ENCODE peak calls at places on chromosomes 16 and 17, in six cellular contexts. F is BJ, Q is fibroblast of pulmonary artery, Z is fibroblast of lung, G is kidney epithelial cell, J is WTC11. D is an unnamed sample.

GRCh38 chr17:39699818-39700147 is at the start of gene ERBB2:
- DNase-seq in F (peak; percentile 33), Q (peak; percentile 79), Z (peak; percentile 87), G (peak; percentile 42), J (peak; percentile 73), D (no peak)

GRCh38 chr17:61331886-61332285 is 67.8 kb upstream of the TBX2 start:
- DNase-seq in F (no peak), Q (no peak), Z (no peak), G (no peak), J (no peak), D (no peak)

GRCh38 chr17:76943781-76944213 is 75.6 kb downstream of the MGAT5B start:
- DNase-seq in F (no peak), Q (no peak), Z (no peak), G (no peak), J (no peak), D (no peak)

GRCh38 chr16:23081675-23082119 is 67.6 kb downstream of the USP31 start:
- DNase-seq in F (peak; percentile 49), Q (peak; percentile 66), Z (peak; percentile 90), G (no peak), J (no peak), D (no peak)

GRCh38 chr16:50066482-50067289 is 916 bp downstream of the HEATR3 start:
- DNase-seq in F (no peak), Q (no peak), Z (no peak), G (no peak), J (no peak), D (no peak)

GRCh38 chr17:74210191-74211140 is 2.9 kb upstream of the TTYH2 start:
- DNase-seq in F (no peak), Q (peak; percentile 70), Z (peak; percentile 77), G (no peak), J (peak; percentile 72), D (peak; percentile 71)

GRCh38 chr16:6897910-6898475 is 434.7 kb upstream of the RBFOX1 start:
- DNase-seq in F (no peak), Q (no peak), Z (no peak), G (no peak), J (no peak), D (no peak)

GRCh38 chr17:48413613-48414405 is 16.2 kb downstream of the SKAP1 start:
- DNase-seq in F (no peak), Q (no peak), Z (no peak), G (no peak), J (no peak), D (no peak)

GRCh38 chr16:22770866-22771265 is 43.1 kb upstream of the HS3ST2 start:
- DNase-seq in F (no peak), Q (no peak), Z (no peak), G (no peak), J (no peak), D (no peak)

GRCh38 chr17:76691379-76692191 is 19.2 kb downstream of the MXRA7 start:
- DNase-seq in F (no peak), Q (no peak), Z (no peak), G (no peak), J (no peak), D (no peak)

GRCh38 chr16:9183682-9184353 is 92.4 kb downstream of the HAPSTR1 start:
- DNase-seq in F (no peak), Q (no peak), Z (no peak), G (no peak), J (peak; percentile 26), D (no peak)

GRCh38 chr16:52471650-52472370 is 75.1 kb downstream of the TOX3 start:
- DNase-seq in F (no peak), Q (peak; percentile 0), Z (no peak), G (no peak), J (no peak), D (no peak)

GRCh38 chr16:4860727-4861342 is 13.6 kb downstream of the UBN1 start:
- DNase-seq in F (no peak), Q (no peak), Z (no peak), G (no peak), J (no peak), D (no peak)

GRCh38 chr16:20918486-20919239 is 18.1 kb downstream of the LYRM1 start:
- DNase-seq in F (no peak), Q (peak; percentile 70), Z (peak; percentile 87), G (no peak), J (no peak), D (no peak)

GRCh38 chr17:4170639-4171280 is 27.8 kb downstream of the CYB5D2 start:
- DNase-seq in F (no peak), Q (no peak), Z (no peak), G (no peak), J (no peak), D (no peak)

GRCh38 chr17:59437766-59438165 is 106.3 kb downstream of the YPEL2 start:
- DNase-seq in F (no peak), Q (no peak), Z (no peak), G (no peak), J (no peak), D (no peak)

GRCh38 chr16:77434365-77435239 is at the start of gene ADAMTS18:
- DNase-seq in F (no peak), Q (no peak), Z (no peak), G (no peak), J (peak; percentile 56), D (no peak)
- TF ChIP-seq CTCF in F (no peak), Q (no peak), Z (no peak), G (no peak), J (no peak), D (no peak)

DNA sequence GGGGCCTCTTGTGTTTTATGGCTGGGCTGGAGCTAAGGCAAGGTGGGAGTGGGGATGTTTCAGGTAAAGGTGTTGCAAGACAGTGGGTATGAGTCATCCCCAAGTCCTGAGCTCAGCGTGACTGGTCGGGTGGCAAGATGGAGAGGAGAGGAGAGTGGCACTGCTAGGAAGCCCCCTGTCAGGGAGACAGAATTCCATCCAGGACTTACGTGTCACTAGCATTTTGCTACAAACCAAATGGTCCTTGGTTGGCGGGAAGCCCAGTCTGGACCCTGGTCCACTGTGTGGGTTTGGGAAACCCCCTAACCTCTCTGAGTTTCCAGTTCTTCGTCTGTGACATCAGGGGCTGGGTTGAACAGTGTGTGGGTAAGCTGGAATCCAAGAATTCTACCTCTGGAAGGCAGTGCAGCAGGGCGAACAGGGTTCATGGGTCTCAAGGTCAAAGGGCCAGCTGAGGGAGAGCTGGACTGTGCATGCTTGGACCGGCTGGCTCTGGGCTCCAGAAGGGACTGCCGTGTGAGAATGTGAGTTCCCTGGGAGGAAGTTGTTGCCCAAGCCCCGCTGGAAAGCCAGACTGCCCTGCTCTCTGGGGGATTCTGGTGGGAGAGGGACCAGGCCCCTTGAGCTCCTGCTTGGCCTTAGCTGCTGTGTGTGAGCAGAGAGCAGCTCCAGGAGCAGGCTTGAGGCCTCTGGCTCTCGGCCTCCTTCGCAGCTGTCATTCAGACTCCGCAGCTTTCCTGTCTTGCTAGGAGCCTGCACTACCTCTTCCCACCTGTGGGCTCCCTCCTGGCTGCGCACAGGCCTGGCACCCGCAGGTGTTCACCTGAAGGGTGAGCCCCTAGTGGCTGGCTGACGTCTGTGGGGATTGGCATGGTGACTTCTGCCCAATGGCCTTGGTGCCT is 84.5 kb downstream of the NT5M start:
- DNase-seq in F (no peak), Q (no peak), Z (no peak), G (no peak), J (peak; percentile 75), D (no peak)
- TF ChIP-seq CTCF in F (no peak), Q (peak; percentile 28), Z (no peak), G (peak; percentile 41), J (peak; percentile 43), D (no peak)

GRCh38 chr16:1612320-1613111 is at the start of gene CRAMP1:
- DNase-seq in F (no peak), Q (no peak), Z (peak; percentile 17), G (no peak), J (peak; percentile 22), D (peak; percentile 26)
- TF ChIP-seq CTCF in F (no peak), Q (no peak), Z (no peak), G (no peak), J (no peak), D (no peak)

GRCh38 chr16:31356566-31357323 is 1.8 kb downstream of the ITGAX start:
- DNase-seq in F (no peak), Q (no peak), Z (no peak), G (no peak), J (peak; percentile 46), D (no peak)

GRCh38 chr16:31355701-31356100 is 725 bp downstream of the ITGAX start:
- DNase-seq in F (no peak), Q (no peak), Z (no peak), G (no peak), J (no peak), D (no peak)

GRCh38 chr16:31354394-31355291 is at the start of gene ITGAX:
- DNase-seq in F (no peak), Q (peak; percentile 44), Z (peak; percentile 3), G (peak; percentile 18), J (no peak), D (peak; percentile 71)

GRCh38 chr16:31360296-31360695 is 5.3 kb downstream of the ITGAX start:
- DNase-seq in F (no peak), Q (no peak), Z (no peak), G (no peak), J (no peak), D (no peak)

GRCh38 chr16:31357324-31358156 is 2.6 kb downstream of the ITGAX start:
- DNase-seq in F (no peak), Q (no peak), Z (no peak), G (no peak), J (no peak), D (no peak)
- TF ChIP-seq CTCF in F (no peak), Q (no peak), Z (no peak), G (no peak), J (no peak), D (no peak)

GRCh38 chr17:18318122-18318521 is 3.0 kb downstream of the SMCR8 start:
- DNase-seq in F (no peak), Q (no peak), Z (no peak), G (no peak), J (no peak), D (no peak)

GRCh38 chr17:18318771-18319450 is 3.8 kb downstream of the SMCR8 start:
- DNase-seq in F (no peak), Q (no peak), Z (no peak), G (no peak), J (no peak), D (no peak)

GRCh38 chr17:18321309-18321708 is 6.2 kb downstream of the SMCR8 start:
- DNase-seq in F (no peak), Q (peak; percentile 14), Z (peak; percentile 8), G (no peak), J (peak; percentile 38), D (no peak)

GRCh38 chr17:18320301-18320700 is 5.2 kb downstream of the SMCR8 start:
- DNase-seq in F (no peak), Q (no peak), Z (no peak), G (no peak), J (no peak), D (no peak)

DNA sequence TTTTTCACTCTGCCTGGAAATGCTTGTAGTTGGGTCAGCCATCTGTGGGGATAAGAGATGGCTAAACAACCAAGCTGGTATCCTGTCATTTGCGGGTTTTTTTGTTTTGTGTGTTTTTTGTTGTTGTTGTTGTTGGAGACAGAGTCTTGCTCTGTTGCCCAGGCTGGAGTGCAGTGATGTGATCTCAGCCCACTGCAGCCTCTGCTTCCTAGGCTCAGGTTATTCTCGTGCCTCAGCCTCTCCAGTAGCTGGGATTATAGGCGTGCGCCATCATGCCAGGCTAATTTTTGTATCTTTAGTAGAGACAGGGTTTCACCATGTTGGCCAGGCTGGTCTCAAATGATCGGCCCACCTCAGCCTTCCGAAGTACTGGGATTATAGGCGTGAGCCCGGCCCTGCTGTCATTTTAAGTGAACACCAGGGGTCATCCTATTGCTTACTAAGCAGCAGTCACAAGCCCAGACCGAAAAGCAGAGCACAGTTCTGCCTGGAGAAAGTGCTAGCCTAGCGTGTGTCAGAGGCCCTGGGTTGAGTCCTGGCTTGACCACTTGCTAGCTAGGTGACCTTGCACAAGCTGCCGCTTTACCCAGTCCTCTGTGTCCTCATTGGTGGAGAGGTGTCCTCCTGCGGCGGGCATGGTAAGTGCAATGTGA is 4.6 kb downstream of the SMCR8 start:
- DNase-seq in F (no peak), Q (peak; percentile 79), Z (peak; percentile 49), G (peak; percentile 18), J (peak; percentile 56), D (no peak)
- TF ChIP-seq CTCF in F (peak; percentile 66), Q (peak; percentile 63), Z (peak; percentile 61), G (peak; percentile 60), J (no peak), D (no peak)